ENCODE peak calls at places on chromosomes 3 and 15, in eight cellular contexts. One of them, this sample, is unnamed.

GRCh38 chr15:89654847-89655805 is at the start of gene KIF7:
- DNase-seq in pancreas: no peak
- DNase-seq in testis: peak; percentile 34
- DNase-seq in lower lobe of right lung: no peak
- DNase-seq in upper lobe of left lung: no peak
- DNase-seq in naive thymus-derived CD4-positive, alpha-beta T cell: no peak
- DNase-seq in CD8-positive, alpha-beta memory T cell: no peak
- DNase-seq in left ventricle myocardium inferior: no peak
- DNase-seq in this sample: no peak

GRCh38 chr15:56917652-56918045 is 795 bp upstream of the TCF12 start:
- DNase-seq in upper lobe of left lung: peak; percentile 21
- DNase-seq in testis: peak; percentile 47
- DNase-seq in left ventricle myocardium inferior: no peak
- DNase-seq in pancreas: no peak
- DNase-seq in CD8-positive, alpha-beta memory T cell: no peak
- DNase-seq in lower lobe of right lung: no peak
- DNase-seq in naive thymus-derived CD4-positive, alpha-beta T cell: no peak
- DNase-seq in this sample: no peak

GRCh38 chr3:53200501-53201189 is 39.6 kb downstream of the PRKCD start:
- DNase-seq in CD8-positive, alpha-beta memory T cell: no peak
- DNase-seq in naive thymus-derived CD4-positive, alpha-beta T cell: no peak
- DNase-seq in pancreas: no peak
- DNase-seq in left ventricle myocardium inferior: no peak
- DNase-seq in upper lobe of left lung: no peak
- DNase-seq in testis: no peak
- DNase-seq in lower lobe of right lung: no peak
- DNase-seq in this sample: no peak

GRCh38 chr3:143041901-143042300 is 40.5 kb downstream of the U2SURP start:
- DNase-seq in testis: no peak
- DNase-seq in upper lobe of left lung: no peak
- DNase-seq in CD8-positive, alpha-beta memory T cell: no peak
- DNase-seq in naive thymus-derived CD4-positive, alpha-beta T cell: no peak
- DNase-seq in lower lobe of right lung: no peak
- DNase-seq in pancreas: no peak
- DNase-seq in left ventricle myocardium inferior: no peak
- DNase-seq in this sample: no peak

GRCh38 chr15:77538793-77539487 is 93.8 kb downstream of the LINGO1 start:
- DNase-seq in pancreas: peak; percentile 88
- DNase-seq in naive thymus-derived CD4-positive, alpha-beta T cell: no peak
- DNase-seq in left ventricle myocardium inferior: no peak
- DNase-seq in CD8-positive, alpha-beta memory T cell: no peak
- DNase-seq in testis: no peak
- DNase-seq in lower lobe of right lung: peak; percentile 93
- DNase-seq in upper lobe of left lung: peak; percentile 96
- DNase-seq in this sample: no peak

GRCh38 chr15:59999064-59999377 is 5.1 kb upstream of the FOXB1 start:
- DNase-seq in testis: no peak
- DNase-seq in naive thymus-derived CD4-positive, alpha-beta T cell: no peak
- DNase-seq in lower lobe of right lung: no peak
- DNase-seq in CD8-positive, alpha-beta memory T cell: no peak
- DNase-seq in pancreas: no peak
- DNase-seq in left ventricle myocardium inferior: no peak
- DNase-seq in upper lobe of left lung: no peak
- DNase-seq in this sample: no peak

GRCh38 chr3:124269619-124270018 is 277.7 kb upstream of the ROPN1 start:
- DNase-seq in lower lobe of right lung: no peak
- DNase-seq in pancreas: no peak
- DNase-seq in naive thymus-derived CD4-positive, alpha-beta T cell: no peak
- DNase-seq in CD8-positive, alpha-beta memory T cell: no peak
- DNase-seq in testis: no peak
- DNase-seq in upper lobe of left lung: no peak
- DNase-seq in left ventricle myocardium inferior: no peak
- DNase-seq in this sample: no peak

GRCh38 chr3:171183042-171183441 is 156.5 kb upstream of the SLC2A2 start:
- DNase-seq in upper lobe of left lung: no peak
- DNase-seq in testis: peak; percentile 47
- DNase-seq in left ventricle myocardium inferior: no peak
- DNase-seq in lower lobe of right lung: no peak
- DNase-seq in pancreas: no peak
- DNase-seq in naive thymus-derived CD4-positive, alpha-beta T cell: no peak
- DNase-seq in CD8-positive, alpha-beta memory T cell: no peak
- DNase-seq in this sample: no peak

GRCh38 chr3:37861540-37862051 is at the start of gene CTDSPL:
- DNase-seq in left ventricle myocardium inferior: peak; percentile 56
- DNase-seq in lower lobe of right lung: peak; percentile 64
- DNase-seq in testis: peak; percentile 30
- DNase-seq in upper lobe of left lung: no peak
- DNase-seq in naive thymus-derived CD4-positive, alpha-beta T cell: peak; percentile 25
- DNase-seq in CD8-positive, alpha-beta memory T cell: no peak
- DNase-seq in pancreas: no peak
- DNase-seq in this sample: peak; percentile 70

GRCh38 chr3:127067116-127067910 is 84.4 kb downstream of the PLXNA1 start:
- DNase-seq in left ventricle myocardium inferior: no peak
- DNase-seq in CD8-positive, alpha-beta memory T cell: no peak
- DNase-seq in testis: no peak
- DNase-seq in pancreas: no peak
- DNase-seq in upper lobe of left lung: no peak
- DNase-seq in lower lobe of right lung: no peak
- DNase-seq in naive thymus-derived CD4-positive, alpha-beta T cell: no peak
- DNase-seq in this sample: peak; percentile 36

GRCh38 chr3:142958707-142959106 is 4.8 kb downstream of the PAQR9 start:
- DNase-seq in lower lobe of right lung: no peak
- DNase-seq in testis: no peak
- DNase-seq in CD8-positive, alpha-beta memory T cell: no peak
- DNase-seq in left ventricle myocardium inferior: no peak
- DNase-seq in pancreas: no peak
- DNase-seq in naive thymus-derived CD4-positive, alpha-beta T cell: no peak
- DNase-seq in upper lobe of left lung: no peak
- DNase-seq in this sample: no peak

GRCh38 chr3:168249048-168249538 is 153.4 kb upstream of the GOLIM4 start:
- DNase-seq in pancreas: no peak
- DNase-seq in lower lobe of right lung: no peak
- DNase-seq in upper lobe of left lung: no peak
- DNase-seq in left ventricle myocardium inferior: no peak
- DNase-seq in CD8-positive, alpha-beta memory T cell: no peak
- DNase-seq in naive thymus-derived CD4-positive, alpha-beta T cell: no peak
- DNase-seq in testis: peak; percentile 17
- DNase-seq in this sample: no peak

GRCh38 chr3:168249539-168250414 is 154.1 kb upstream of the GOLIM4 start:
- DNase-seq in upper lobe of left lung: peak; percentile 79
- DNase-seq in naive thymus-derived CD4-positive, alpha-beta T cell: no peak
- DNase-seq in lower lobe of right lung: peak; percentile 85
- DNase-seq in left ventricle myocardium inferior: peak; percentile 74
- DNase-seq in CD8-positive, alpha-beta memory T cell: no peak
- DNase-seq in pancreas: peak; percentile 59
- DNase-seq in testis: peak; percentile 82
- DNase-seq in this sample: peak; percentile 81

GRCh38 chr3:168250415-168250861 is 154.7 kb upstream of the GOLIM4 start:
- DNase-seq in testis: peak; percentile 19
- DNase-seq in CD8-positive, alpha-beta memory T cell: no peak
- DNase-seq in pancreas: no peak
- DNase-seq in lower lobe of right lung: no peak
- DNase-seq in left ventricle myocardium inferior: no peak
- DNase-seq in upper lobe of left lung: no peak
- DNase-seq in naive thymus-derived CD4-positive, alpha-beta T cell: no peak
- DNase-seq in this sample: no peak

GRCh38 chr3:168251371-168251770 is 155.6 kb upstream of the GOLIM4 start:
- DNase-seq in left ventricle myocardium inferior: no peak
- DNase-seq in testis: no peak
- DNase-seq in upper lobe of left lung: no peak
- DNase-seq in CD8-positive, alpha-beta memory T cell: no peak
- DNase-seq in lower lobe of right lung: no peak
- DNase-seq in naive thymus-derived CD4-positive, alpha-beta T cell: no peak
- DNase-seq in pancreas: no peak
- DNase-seq in this sample: no peak

DNA sequence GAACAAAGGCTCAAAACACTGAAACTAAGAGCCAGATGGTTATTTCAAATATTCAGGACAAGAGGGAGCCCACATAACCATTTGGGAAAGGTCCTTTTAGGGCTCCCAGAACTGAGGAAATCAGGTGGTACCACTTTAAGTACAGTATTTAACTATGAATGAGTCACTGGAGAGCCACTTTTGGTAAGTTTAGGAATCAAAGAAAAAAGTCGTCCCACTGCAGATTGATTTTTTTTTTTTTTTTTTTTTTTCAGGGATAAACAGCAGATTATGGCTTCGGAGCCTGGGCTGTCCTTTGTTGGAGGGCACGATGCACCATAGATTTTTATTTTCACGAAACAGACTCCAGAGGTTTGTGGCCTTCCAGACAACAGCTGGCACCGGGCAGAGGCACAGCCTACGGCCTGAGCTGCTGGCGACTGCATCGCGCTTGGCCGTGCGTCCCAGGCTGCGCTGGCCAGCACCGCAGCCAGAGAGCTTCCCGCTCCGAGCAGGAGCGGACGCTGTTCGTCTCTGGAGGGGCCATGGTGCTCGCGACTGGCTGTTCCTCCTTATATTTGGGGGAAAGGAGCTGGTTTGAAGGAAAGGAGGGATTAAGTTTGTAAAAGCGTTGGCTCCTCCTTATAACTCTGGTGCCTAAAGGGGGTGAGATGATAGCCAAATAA is 152.8 kb upstream of the GOLIM4 start:
- DNase-seq in testis: peak; percentile 26
- DNase-seq in left ventricle myocardium inferior: no peak
- DNase-seq in pancreas: peak; percentile 17
- DNase-seq in upper lobe of left lung: peak; percentile 48
- DNase-seq in CD8-positive, alpha-beta memory T cell: no peak
- DNase-seq in lower lobe of right lung: no peak
- DNase-seq in naive thymus-derived CD4-positive, alpha-beta T cell: no peak
- DNase-seq in this sample: peak; percentile 18
- H3K27me3 ChIP-seq in testis: no peaks in the 10 kb centered on the region
- H3K27me3 ChIP-seq in left ventricle myocardium inferior: peaks cover 74% of the 10 kb centered on the region
- H3K27me3 ChIP-seq in pancreas: peaks cover 3% of the 10 kb centered on the region
- H3K27me3 ChIP-seq in upper lobe of left lung: no peaks in the 10 kb centered on the region
- H3K27me3 ChIP-seq in CD8-positive, alpha-beta memory T cell: no peaks in the 10 kb centered on the region
- H3K27me3 ChIP-seq in lower lobe of right lung: peaks cover 14% of the 10 kb centered on the region
- H3K27me3 ChIP-seq in naive thymus-derived CD4-positive, alpha-beta T cell: no peaks in the 10 kb centered on the region
- H3K27me3 ChIP-seq in this sample: peaks cover 39% of the 10 kb centered on the region

GRCh38 chr15:67165653-67166260 is 88.7 kb downstream of the AAGAB start:
- DNase-seq in testis: no peak
- DNase-seq in naive thymus-derived CD4-positive, alpha-beta T cell: no peak
- DNase-seq in left ventricle myocardium inferior: no peak
- DNase-seq in pancreas: no peak
- DNase-seq in lower lobe of right lung: no peak
- DNase-seq in upper lobe of left lung: no peak
- DNase-seq in CD8-positive, alpha-beta memory T cell: no peak
- DNase-seq in this sample: no peak

GRCh38 chr15:67166280-67167009 is 88.0 kb downstream of the AAGAB start:
- DNase-seq in CD8-positive, alpha-beta memory T cell: no peak
- DNase-seq in lower lobe of right lung: no peak
- DNase-seq in pancreas: no peak
- DNase-seq in naive thymus-derived CD4-positive, alpha-beta T cell: no peak
- DNase-seq in testis: no peak
- DNase-seq in left ventricle myocardium inferior: no peak
- DNase-seq in upper lobe of left lung: no peak
- DNase-seq in this sample: no peak

GRCh38 chr15:67164811-67165652 is 89.4 kb downstream of the AAGAB start:
- DNase-seq in naive thymus-derived CD4-positive, alpha-beta T cell: no peak
- DNase-seq in lower lobe of right lung: no peak
- DNase-seq in testis: peak; percentile 57
- DNase-seq in pancreas: no peak
- DNase-seq in upper lobe of left lung: peak; percentile 45
- DNase-seq in left ventricle myocardium inferior: peak; percentile 56
- DNase-seq in CD8-positive, alpha-beta memory T cell: no peak
- DNase-seq in this sample: peak; percentile 77

GRCh38 chr15:67163180-67163579 is 91.3 kb downstream of the AAGAB start:
- DNase-seq in CD8-positive, alpha-beta memory T cell: no peak
- DNase-seq in upper lobe of left lung: no peak
- DNase-seq in pancreas: no peak
- DNase-seq in naive thymus-derived CD4-positive, alpha-beta T cell: no peak
- DNase-seq in lower lobe of right lung: no peak
- DNase-seq in left ventricle myocardium inferior: no peak
- DNase-seq in testis: no peak
- DNase-seq in this sample: no peak

DNA sequence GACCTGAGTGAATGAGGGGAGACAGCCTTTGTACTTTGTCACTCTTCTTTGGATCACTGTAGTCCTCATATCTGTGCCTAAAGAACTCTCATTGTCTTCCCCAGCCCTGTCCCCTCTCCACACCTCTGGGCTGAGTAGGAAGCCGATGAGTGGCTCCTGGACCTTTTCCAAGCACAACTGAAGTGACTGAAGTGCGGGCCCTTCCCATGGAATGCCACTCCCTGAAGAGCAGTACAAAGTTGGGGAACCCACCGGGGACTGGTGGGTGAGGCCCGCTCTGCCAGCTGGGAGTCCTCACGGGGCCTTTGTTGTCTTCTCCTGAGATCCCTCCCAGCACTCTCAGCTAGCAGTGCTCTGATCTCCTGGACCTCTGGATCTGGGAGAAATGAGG is 90.1 kb downstream of the AAGAB start:
- DNase-seq in naive thymus-derived CD4-positive, alpha-beta T cell: no peak
- DNase-seq in left ventricle myocardium inferior: no peak
- DNase-seq in CD8-positive, alpha-beta memory T cell: no peak
- DNase-seq in testis: no peak
- DNase-seq in pancreas: no peak
- DNase-seq in upper lobe of left lung: peak; percentile 67
- DNase-seq in lower lobe of right lung: peak; percentile 61
- DNase-seq in this sample: peak; percentile 60
- H3K4me1 ChIP-seq in naive thymus-derived CD4-positive, alpha-beta T cell: no peaks in the 10 kb centered on the region
- H3K4me1 ChIP-seq in left ventricle myocardium inferior: peaks cover 79% of the 10 kb centered on the region
- H3K4me1 ChIP-seq in CD8-positive, alpha-beta memory T cell: peaks cover 5% of the 10 kb centered on the region
- H3K4me1 ChIP-seq in testis: peaks cover 23% of the 10 kb centered on the region
- H3K4me1 ChIP-seq in pancreas: peaks cover 5% of the 10 kb centered on the region
- H3K4me1 ChIP-seq in upper lobe of left lung: peaks cover 16% of the 10 kb centered on the region
- H3K4me1 ChIP-seq in lower lobe of right lung: peaks cover 29% of the 10 kb centered on the region
- H3K4me1 ChIP-seq in this sample: peaks cover 40% of the 10 kb centered on the region

GRCh38 chr3:74561881-74562280 is 52.6 kb downstream of the CNTN3 start:
- DNase-seq in naive thymus-derived CD4-positive, alpha-beta T cell: no peak
- DNase-seq in upper lobe of left lung: no peak
- DNase-seq in lower lobe of right lung: no peak
- DNase-seq in testis: no peak
- DNase-seq in CD8-positive, alpha-beta memory T cell: no peak
- DNase-seq in pancreas: no peak
- DNase-seq in left ventricle myocardium inferior: no peak
- DNase-seq in this sample: no peak

GRCh38 chr3:74559301-74559700 is 55.2 kb downstream of the CNTN3 start:
- DNase-seq in upper lobe of left lung: no peak
- DNase-seq in pancreas: no peak
- DNase-seq in left ventricle myocardium inferior: no peak
- DNase-seq in testis: no peak
- DNase-seq in lower lobe of right lung: no peak
- DNase-seq in naive thymus-derived CD4-positive, alpha-beta T cell: no peak
- DNase-seq in CD8-positive, alpha-beta memory T cell: no peak
- DNase-seq in this sample: no peak

GRCh38 chr3:74564560-74564959 is 49.9 kb downstream of the CNTN3 start:
- DNase-seq in left ventricle myocardium inferior: no peak
- DNase-seq in naive thymus-derived CD4-positive, alpha-beta T cell: no peak
- DNase-seq in pancreas: no peak
- DNase-seq in testis: no peak
- DNase-seq in upper lobe of left lung: no peak
- DNase-seq in CD8-positive, alpha-beta memory T cell: no peak
- DNase-seq in lower lobe of right lung: no peak
- DNase-seq in this sample: no peak

GRCh38 chr3:74562528-74563190 is 51.8 kb downstream of the CNTN3 start:
- DNase-seq in upper lobe of left lung: no peak
- DNase-seq in pancreas: no peak
- DNase-seq in left ventricle myocardium inferior: no peak
- DNase-seq in CD8-positive, alpha-beta memory T cell: no peak
- DNase-seq in naive thymus-derived CD4-positive, alpha-beta T cell: no peak
- DNase-seq in testis: no peak
- DNase-seq in lower lobe of right lung: no peak
- DNase-seq in this sample: no peak
- H3K27me3 ChIP-seq in upper lobe of left lung: no peaks in the 10 kb centered on the region
- H3K27me3 ChIP-seq in pancreas: no peaks in the 10 kb centered on the region
- H3K27me3 ChIP-seq in left ventricle myocardium inferior: no peaks in the 10 kb centered on the region
- H3K27me3 ChIP-seq in CD8-positive, alpha-beta memory T cell: no peaks in the 10 kb centered on the region
- H3K27me3 ChIP-seq in naive thymus-derived CD4-positive, alpha-beta T cell: no peaks in the 10 kb centered on the region
- H3K27me3 ChIP-seq in testis: no peaks in the 10 kb centered on the region
- H3K27me3 ChIP-seq in lower lobe of right lung: no peaks in the 10 kb centered on the region
- H3K27me3 ChIP-seq in this sample: no peaks in the 10 kb centered on the region

GRCh38 chr15:71749500-71749899 is 60.9 kb upstream of the NR2E3 start:
- DNase-seq in naive thymus-derived CD4-positive, alpha-beta T cell: no peak
- DNase-seq in pancreas: no peak
- DNase-seq in lower lobe of right lung: no peak
- DNase-seq in testis: no peak
- DNase-seq in CD8-positive, alpha-beta memory T cell: no peak
- DNase-seq in left ventricle myocardium inferior: no peak
- DNase-seq in upper lobe of left lung: no peak
- DNase-seq in this sample: no peak
- H3K4me1 ChIP-seq in naive thymus-derived CD4-positive, alpha-beta T cell: no peaks in the 10 kb centered on the region
- H3K4me1 ChIP-seq in pancreas: no peaks in the 10 kb centered on the region
- H3K4me1 ChIP-seq in lower lobe of right lung: no peaks in the 10 kb centered on the region
- H3K4me1 ChIP-seq in testis: no peaks in the 10 kb centered on the region
- H3K4me1 ChIP-seq in CD8-positive, alpha-beta memory T cell: no peaks in the 10 kb centered on the region
- H3K4me1 ChIP-seq in left ventricle myocardium inferior: no peaks in the 10 kb centered on the region
- H3K4me1 ChIP-seq in upper lobe of left lung: peaks cover 3% of the 10 kb centered on the region
- H3K4me1 ChIP-seq in this sample: no peaks in the 10 kb centered on the region

This sample was measured in heart left ventricle.